ENCODE peak calls at places on chromosomes 2 and 18, in four cellular contexts. W, H, J and X are unnamed samples.

GRCh38 chr2:174335605-174336402 is 1.1 kb downstream of the SP9 start:
- DNase-seq in W (no peak), H (peak), J (peak), X (peak)

GRCh38 chr2:165505514-165505913 is 36.0 kb downstream of the CSRNP3 start:
- DNase-seq in W (no peak), H (no peak), J (no peak), X (no peak)

GRCh38 chr2:27013738-27014137 is 19.0 kb upstream of the TMEM214 start:
- DNase-seq in W (no peak), H (no peak), J (no peak), X (no peak)

GRCh38 chr2:8805278-8806045 is 32.0 kb downstream of the KIDINS220 start:
- DNase-seq in W (no peak), H (no peak), J (no peak), X (no peak)

GRCh38 chr2:237227190-237227988 is 141.7 kb downstream of the COPS8 start:
- DNase-seq in W (no peak), H (no peak), J (no peak), X (no peak)

GRCh38 chr18:48445540-48445939 is 36.4 kb upstream of the ZBTB7C start:
- DNase-seq in W (peak), H (peak), J (peak), X (peak)

GRCh38 chr2:134715932-134716643 is 2.7 kb downstream of the TMEM163 start:
- DNase-seq in W (no peak), H (no peak), J (no peak), X (no peak)

GRCh38 chr2:142189506-142189905 is 58.7 kb upstream of the LRP1B start:
- DNase-seq in W (no peak), H (no peak), J (no peak), X (no peak)

GRCh38 chr18:46574000-46574739 is 82.8 kb downstream of the LOXHD1 start:
- DNase-seq in W (no peak), H (no peak), J (no peak), X (no peak)

GRCh38 chr2:37324536-37324785 is 172 bp downstream of the PRKD3 start:
- DNase-seq in W (peak), H (no peak), J (peak), X (no peak)

GRCh38 chr18:48622911-48623431 is 84.1 kb downstream of the CTIF start:
- DNase-seq in W (no peak), H (no peak), J (peak), X (no peak)

GRCh38 chr2:134252092-134252775 is 1.6 kb upstream of the MGAT5 start:
- DNase-seq in W (no peak), H (no peak), J (no peak), X (no peak)

GRCh38 chr2:165857881-165858280 is 63.8 kb upstream of the GALNT3 start:
- DNase-seq in W (no peak), H (no peak), J (no peak), X (no peak)

GRCh38 chr2:160241251-160242137 is 41.4 kb upstream of the ITGB6 start:
- DNase-seq in W (no peak), H (no peak), J (no peak), X (no peak)

GRCh38 chr18:46322411-46322891 is 218.3 kb downstream of the HAUS1 start:
- DNase-seq in W (no peak), H (no peak), J (no peak), X (no peak)

GRCh38 chr2:42809876-42810125 is 17.4 kb upstream of the HAAO start:
- DNase-seq in W (peak), H (peak), J (peak), X (peak)

GRCh38 chr2:74357627-74358026 is 14.4 kb upstream of the SLC4A5 start:
- DNase-seq in W (no peak), H (no peak), J (no peak), X (no peak)

GRCh38 chr2:85397925-85398331 is 12.2 kb downstream of the CAPG start:
- DNase-seq in W (no peak), H (no peak), J (no peak), X (no peak)

GRCh38 chr18:28175047-28175929 is 1.6 kb downstream of the CDH2 start:
- DNase-seq in W (peak), H (no peak), J (peak), X (peak)

GRCh38 chr2:30424231-30424630 is 22.8 kb upstream of the LCLAT1 start:
- DNase-seq in W (no peak), H (no peak), J (no peak), X (no peak)

GRCh38 chr2:65027611-65028244 is 28.5 kb upstream of the CEP68 start:
- DNase-seq in W (no peak), H (no peak), J (no peak), X (no peak)

GRCh38 chr2:136765736-136766323 is 485 bp downstream of the THSD7B start:
- DNase-seq in W (no peak), H (no peak), J (peak), X (no peak)

GRCh38 chr18:9380571-9381390 is 46.2 kb downstream of the TWSG1 start:
- DNase-seq in W (no peak), H (no peak), J (no peak), X (no peak)

GRCh38 chr2:108575132-108575966 is 41.1 kb downstream of the LIMS1 start:
- DNase-seq in W (no peak), H (no peak), J (no peak), X (no peak)

GRCh38 chr18:5980721-5981120 is 85.4 kb upstream of the TMEM200C start:
- DNase-seq in W (no peak), H (no peak), J (no peak), X (no peak)

GRCh38 chr2:197360744-197361156 is 50.2 kb upstream of the ANKRD44 start:
- DNase-seq in W (no peak), H (no peak), J (no peak), X (no peak)

GRCh38 chr2:120820885-120821279 is 85.2 kb downstream of the GLI2 start:
- DNase-seq in W (no peak), H (peak), J (no peak), X (no peak)

GRCh38 chr2:85161626-85161960 is 28.4 kb downstream of the TCF7L1 start:
- DNase-seq in W (no peak), H (no peak), J (no peak), X (no peak)

GRCh38 chr2:172103471-172104292 is 982 bp upstream of the DLX2 start:
- DNase-seq in W (peak), H (peak), J (peak), X (peak)

GRCh38 chr2:172101707-172102158 is 967 bp downstream of the DLX2 start:
- DNase-seq in W (no peak), H (no peak), J (no peak), X (no peak)

GRCh38 chr2:172101008-172101706 is 1.5 kb downstream of the DLX2 start:
- DNase-seq in W (no peak), H (no peak), J (no peak), X (no peak)

GRCh38 chr2:172102858-172103359 is at the start of gene DLX2:
- DNase-seq in W (peak), H (peak), J (peak), X (peak)

DNA sequence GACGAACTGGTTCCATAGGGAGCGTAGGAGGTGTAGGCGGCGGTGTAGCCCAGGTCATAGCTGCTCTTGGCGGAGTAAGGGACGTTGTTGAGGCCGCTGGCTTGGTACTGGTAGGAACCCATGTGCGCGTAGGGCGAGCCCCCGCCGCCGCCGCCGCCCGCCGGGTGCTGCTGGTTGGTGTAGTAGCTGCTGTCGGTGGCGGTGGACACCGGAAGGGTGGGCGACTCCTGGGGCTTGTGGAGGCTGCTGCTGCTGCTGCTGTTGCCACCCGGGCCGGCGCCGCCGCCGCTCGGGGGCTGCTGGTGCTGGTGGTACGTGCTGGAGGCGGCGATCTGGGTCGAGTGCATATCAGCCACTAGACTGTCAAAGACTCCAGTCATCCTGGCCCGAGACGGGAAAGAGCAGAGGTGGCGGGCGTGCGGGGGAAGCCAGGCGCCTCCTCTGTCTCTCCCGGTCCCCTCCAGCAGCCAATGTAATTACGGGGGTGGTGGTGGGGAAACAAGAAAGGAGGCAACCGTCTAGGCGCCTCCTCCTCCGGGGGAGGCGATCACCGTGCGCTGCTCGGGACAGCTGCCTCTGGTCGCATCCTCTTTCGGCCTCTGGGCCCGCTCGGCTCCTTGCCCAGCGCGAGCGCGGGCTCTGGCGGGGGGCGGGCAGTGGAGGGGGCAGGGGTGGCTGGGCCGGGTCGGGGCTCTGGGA is 392 bp downstream of the DLX2 start:
- DNase-seq in W (no peak), H (peak), J (peak), X (no peak)
- TF ChIP-seq ELF4 in W (no peak), H (no peak), J (no peak), X (no peak)

GRCh38 chr2:100902833-100903405 is 83.0 kb downstream of the NPAS2 start:
- DNase-seq in W (peak), H (no peak), J (no peak), X (no peak)
- TF ChIP-seq ELF4 in W (no peak), H (no peak), J (no peak), X (no peak)

GRCh38 chr2:130728007-130728454 is 839 bp upstream of the GPR148 start:
- DNase-seq in W (no peak), H (no peak), J (peak), X (no peak)
- TF ChIP-seq ELF4 in W (no peak), H (no peak), J (no peak), X (no peak)

GRCh38 chr2:233791151-233791882 is 13.2 kb downstream of the MROH2A start:
- DNase-seq in W (no peak), H (no peak), J (no peak), X (no peak)
- TF ChIP-seq ELF4 in W (no peak), H (no peak), J (no peak), X (no peak)